ENCODE peak calls at places on chromosome 2, in eight cellular contexts. J, B, W, F, S, A, G and Q are unnamed samples.

GRCh38 chr2:150605664-150606063 is 118.2 kb upstream of the RND3 start:
- DNase-seq in B (no peak), G (no peak), J (no peak), F (no peak), W (no peak), A (no peak), S (no peak), Q (no peak)

GRCh38 chr2:191675807-191676667 is 1.9 kb upstream of the NABP1 start:
- DNase-seq in W (no peak), A (peak; percentile 16), S (no peak), B (peak; percentile 49), J (no peak), G (no peak), F (no peak), Q (no peak)

GRCh38 chr2:96916156-96917007 is 46.5 kb upstream of the SEMA4C start:
- DNase-seq in J (no peak), A (no peak), G (peak; percentile 46), F (no peak), B (no peak), S (peak; percentile 86), W (no peak), Q (no peak)

GRCh38 chr2:102117488-102117887 is 25.1 kb upstream of the IL1R1 start:
- DNase-seq in W (no peak), A (no peak), B (no peak), S (no peak), F (no peak), J (no peak), G (no peak), Q (no peak)

GRCh38 chr2:177549171-177549570 is 156.6 kb downstream of the AGPS start:
- DNase-seq in W (no peak), F (no peak), G (no peak), A (no peak), S (no peak), B (no peak), J (no peak), Q (no peak)

GRCh38 chr2:235811446-235812184 is 317.8 kb downstream of the AGAP1 start:
- DNase-seq in J (no peak), F (no peak), B (no peak), W (no peak), G (no peak), A (no peak), S (no peak), Q (no peak)

GRCh38 chr2:34475141-34475540 is 876.0 kb upstream of the FAM98A start:
- DNase-seq in G (no peak), B (no peak), W (no peak), A (no peak), J (no peak), F (no peak), S (no peak), Q (no peak)

GRCh38 chr2:189265696-189266320 is 86.2 kb upstream of the COL5A2 start:
- DNase-seq in J (no peak), S (no peak), W (no peak), B (no peak), G (no peak), A (no peak), F (no peak), Q (no peak)

GRCh38 chr2:71749671-71750101 is 296.3 kb downstream of the DYSF start:
- DNase-seq in B (no peak), W (no peak), J (peak; percentile 29), A (no peak), S (peak; percentile 50), F (no peak), G (peak; percentile 40), Q (no peak)

GRCh38 chr2:241209271-241209670 is 20.8 kb downstream of the ANO7 start:
- DNase-seq in F (no peak), B (no peak), S (no peak), G (no peak), A (no peak), J (no peak), W (no peak), Q (no peak)

GRCh38 chr2:171487201-171487600 is 35.1 kb upstream of the CYBRD1 start:
- DNase-seq in G (no peak), S (no peak), B (no peak), W (no peak), F (no peak), A (no peak), J (no peak), Q (no peak)

GRCh38 chr2:20634430-20635095 is 16.3 kb downstream of the HS1BP3 start:
- DNase-seq in G (peak; percentile 50), S (peak; percentile 45), A (no peak), F (peak; percentile 27), W (no peak), B (peak; percentile 8), J (no peak), Q (peak; percentile 32)

GRCh38 chr2:10002681-10003080 is 40.7 kb upstream of the KLF11 start:
- DNase-seq in J (no peak), B (no peak), W (no peak), A (no peak), G (no peak), S (no peak), F (no peak), Q (no peak)

GRCh38 chr2:241268716-241269445 is 46.6 kb downstream of the HDLBP start:
- DNase-seq in A (no peak), F (no peak), S (no peak), G (peak; percentile 53), J (peak; percentile 11), B (no peak), W (no peak), Q (no peak)

GRCh38 chr2:69490486-69490885 is 53.3 kb upstream of the NFU1 start:
- DNase-seq in J (no peak), W (no peak), G (no peak), A (no peak), S (no peak), B (no peak), F (no peak), Q (no peak)

GRCh38 chr2:198615972-198616371 is 811.6 kb downstream of the PLCL1 start:
- DNase-seq in S (no peak), J (peak; percentile 11), A (no peak), W (no peak), F (no peak), G (peak; percentile 13), B (no peak), Q (no peak)